ENCODE peak calls at places on chromosomes 12 and 14, in four cellular contexts. One of them, this sample, is unnamed.

GRCh38 chr14:36455241-36455627 is 64.8 kb downstream of the NKX2-1 start:
- DNase-seq in iPS-NIHi11: no peak
- DNase-seq in WERI-Rb-1: no peak
- DNase-seq in psoas muscle: no peak
- DNase-seq in this sample: no peak

GRCh38 chr12:7162691-7163114 is 26.8 kb upstream of the PEX5 start:
- DNase-seq in psoas muscle: no peak
- DNase-seq in WERI-Rb-1: peak; percentile 77
- DNase-seq in iPS-NIHi11: peak; percentile 88
- DNase-seq in this sample: peak; percentile 58

GRCh38 chr14:100362311-100362927 is 39.3 kb downstream of the SLC25A47 start:
- DNase-seq in WERI-Rb-1: no peak
- DNase-seq in psoas muscle: no peak
- DNase-seq in iPS-NIHi11: no peak
- DNase-seq in this sample: peak; percentile 70

GRCh38 chr12:49345048-49345839 is 1.4 kb upstream of the DNAJC22 start:
- DNase-seq in WERI-Rb-1: peak; percentile 60
- DNase-seq in psoas muscle: no peak
- DNase-seq in iPS-NIHi11: peak; percentile 60
- DNase-seq in this sample: peak; percentile 81

GRCh38 chr14:100825691-100826331 is at the start of gene MEG3:
- DNase-seq in WERI-Rb-1: peak; percentile 32
- DNase-seq in iPS-NIHi11: no peak
- DNase-seq in psoas muscle: peak; percentile 75
- DNase-seq in this sample: no peak

GRCh38 chr14:48735607-48736006 is 850.6 kb downstream of the RPS29 start:
- DNase-seq in iPS-NIHi11: no peak
- DNase-seq in psoas muscle: no peak
- DNase-seq in WERI-Rb-1: no peak
- DNase-seq in this sample: no peak

GRCh38 chr14:24100197-24100981 is 6.3 kb downstream of the PCK2 start:
- DNase-seq in WERI-Rb-1: no peak
- DNase-seq in iPS-NIHi11: no peak
- DNase-seq in psoas muscle: no peak
- DNase-seq in this sample: no peak

GRCh38 chr12:51448618-51449256 is 24.1 kb downstream of the SLC4A8 start:
- DNase-seq in psoas muscle: no peak
- DNase-seq in WERI-Rb-1: no peak
- DNase-seq in iPS-NIHi11: no peak
- DNase-seq in this sample: no peak

GRCh38 chr12:124625867-124626675 is 58.7 kb upstream of the NCOR2 start:
- DNase-seq in iPS-NIHi11: peak; percentile 50
- DNase-seq in WERI-Rb-1: no peak
- DNase-seq in psoas muscle: peak; percentile 92
- DNase-seq in this sample: no peak

GRCh38 chr12:2862876-2863275 is 6.0 kb upstream of the TEX52 start:
- DNase-seq in WERI-Rb-1: no peak
- DNase-seq in iPS-NIHi11: no peak
- DNase-seq in psoas muscle: peak; percentile 63
- DNase-seq in this sample: no peak

GRCh38 chr14:32728957-32729356 is 209.7 kb upstream of the NPAS3 start:
- DNase-seq in WERI-Rb-1: no peak
- DNase-seq in psoas muscle: no peak
- DNase-seq in iPS-NIHi11: no peak
- DNase-seq in this sample: peak; percentile 17

GRCh38 chr12:79452906-79453305 is 237.9 kb downstream of the PAWR start:
- DNase-seq in WERI-Rb-1: no peak
- DNase-seq in iPS-NIHi11: no peak
- DNase-seq in psoas muscle: no peak
- DNase-seq in this sample: no peak

GRCh38 chr12:39912211-39912980 is 193.5 kb downstream of the SLC2A13 start:
- DNase-seq in psoas muscle: no peak
- DNase-seq in WERI-Rb-1: no peak
- DNase-seq in iPS-NIHi11: no peak
- DNase-seq in this sample: no peak

GRCh38 chr14:24179961-24180726 is 8.3 kb downstream of the REC8 start:
- DNase-seq in WERI-Rb-1: no peak
- DNase-seq in iPS-NIHi11: peak; percentile 27
- DNase-seq in psoas muscle: peak; percentile 43
- DNase-seq in this sample: no peak

GRCh38 chr12:94336201-94336915 is 123.3 kb downstream of the CEP83 start:
- DNase-seq in WERI-Rb-1: no peak
- DNase-seq in psoas muscle: no peak
- DNase-seq in iPS-NIHi11: no peak
- DNase-seq in this sample: no peak

GRCh38 chr12:80567391-80567790 is 123.4 kb downstream of the PTPRQ start:
- DNase-seq in psoas muscle: no peak
- DNase-seq in iPS-NIHi11: no peak
- DNase-seq in WERI-Rb-1: no peak
- DNase-seq in this sample: no peak

GRCh38 chr14:59582161-59582560 is 5.5 kb upstream of the CCDC175 start:
- DNase-seq in psoas muscle: no peak
- DNase-seq in WERI-Rb-1: no peak
- DNase-seq in iPS-NIHi11: no peak
- DNase-seq in this sample: no peak

GRCh38 chr12:128711486-128711885 is 112.3 kb downstream of the SLC15A4 start:
- DNase-seq in WERI-Rb-1: no peak
- DNase-seq in psoas muscle: no peak
- DNase-seq in iPS-NIHi11: no peak
- DNase-seq in this sample: no peak

GRCh38 chr14:96040836-96041371 is 1.7 kb downstream of the C14orf132 start:
- DNase-seq in iPS-NIHi11: no peak
- DNase-seq in psoas muscle: no peak
- DNase-seq in WERI-Rb-1: no peak
- DNase-seq in this sample: no peak

GRCh38 chr14:74583689-74584434 is 28.2 kb downstream of the LTBP2 start:
- DNase-seq in psoas muscle: peak; percentile 39
- DNase-seq in iPS-NIHi11: no peak
- DNase-seq in WERI-Rb-1: no peak
- DNase-seq in this sample: no peak

GRCh38 chr12:69685810-69686209 is 13.3 kb downstream of the BEST3 start:
- DNase-seq in psoas muscle: no peak
- DNase-seq in iPS-NIHi11: no peak
- DNase-seq in WERI-Rb-1: no peak
- DNase-seq in this sample: no peak

GRCh38 chr14:54711812-54712211 is 144.9 kb downstream of the SAMD4A start:
- DNase-seq in psoas muscle: no peak
- DNase-seq in iPS-NIHi11: no peak
- DNase-seq in WERI-Rb-1: no peak
- DNase-seq in this sample: no peak

GRCh38 chr14:76337619-76338545 is 38.1 kb upstream of the ESRRB start:
- DNase-seq in iPS-NIHi11: no peak
- DNase-seq in WERI-Rb-1: no peak
- DNase-seq in psoas muscle: no peak
- DNase-seq in this sample: no peak

GRCh38 chr12:49201595-49202295 is 12.9 kb upstream of the TUBA1A start:
- DNase-seq in iPS-NIHi11: peak; percentile 29
- DNase-seq in psoas muscle: no peak
- DNase-seq in WERI-Rb-1: no peak
- DNase-seq in this sample: peak; percentile 54

GRCh38 chr14:34593740-34594375 is 36.1 kb downstream of the SNX6 start:
- DNase-seq in WERI-Rb-1: no peak
- DNase-seq in psoas muscle: peak; percentile 63
- DNase-seq in iPS-NIHi11: no peak
- DNase-seq in this sample: no peak

GRCh38 chr12:57389033-57389432 is 41.8 kb downstream of the R3HDM2 start:
- DNase-seq in WERI-Rb-1: no peak
- DNase-seq in iPS-NIHi11: no peak
- DNase-seq in psoas muscle: no peak
- DNase-seq in this sample: no peak

GRCh38 chr12:4441355-4442330 is 4.0 kb downstream of the FGF6 start:
- DNase-seq in iPS-NIHi11: peak; percentile 58
- DNase-seq in WERI-Rb-1: peak; percentile 57
- DNase-seq in psoas muscle: peak; percentile 79
- DNase-seq in this sample: peak; percentile 62

GRCh38 chr12:124928095-124928911 is 13.9 kb upstream of the UBC start:
- DNase-seq in psoas muscle: peak; percentile 92
- DNase-seq in iPS-NIHi11: peak; percentile 52
- DNase-seq in WERI-Rb-1: no peak
- DNase-seq in this sample: peak; percentile 31

GRCh38 chr12:122888232-122888752 is 7.6 kb downstream of the VPS37B start:
- DNase-seq in psoas muscle: no peak
- DNase-seq in WERI-Rb-1: no peak
- DNase-seq in iPS-NIHi11: peak; percentile 65
- DNase-seq in this sample: peak; percentile 26

GRCh38 chr12:27805238-27805637 is 25.2 kb upstream of the MANSC4 start:
- DNase-seq in WERI-Rb-1: no peak
- DNase-seq in iPS-NIHi11: no peak
- DNase-seq in psoas muscle: no peak
- DNase-seq in this sample: no peak

GRCh38 chr12:87814625-87815024 is 214.6 kb downstream of the C12orf50 start:
- DNase-seq in iPS-NIHi11: no peak
- DNase-seq in psoas muscle: no peak
- DNase-seq in WERI-Rb-1: no peak
- DNase-seq in this sample: no peak

GRCh38 chr12:10363922-10364838 is 25.7 kb downstream of the KLRK1 start:
- DNase-seq in WERI-Rb-1: no peak
- DNase-seq in iPS-NIHi11: no peak
- DNase-seq in psoas muscle: peak; percentile 60
- DNase-seq in this sample: peak; percentile 41

GRCh38 chr12:14886271-14886670 is 617 bp upstream of the MGP start:
- DNase-seq in WERI-Rb-1: no peak
- DNase-seq in psoas muscle: no peak
- DNase-seq in iPS-NIHi11: no peak
- DNase-seq in this sample: no peak

GRCh38 chr14:49950275-49951250 is 57.7 kb downstream of the ARF6 start:
- DNase-seq in iPS-NIHi11: no peak
- DNase-seq in WERI-Rb-1: no peak
- DNase-seq in psoas muscle: no peak
- DNase-seq in this sample: no peak

This sample was measured in neural progenitor cell.